ENCODE peak calls at places on chromosomes 16 and 17, in ten cellular contexts. P is left ventricle myocardium inferior; O is right lobe of liver; U is heart left ventricle; Q is cardiac muscle cell; V is CD4-positive, alpha-beta memory T cell; F is H9; L is A549; A is heart right ventricle; T is uterus. H is an unnamed sample. For H3K4me1 and H3K9me3, the result is how much of the 10 kb centered on the place peaks cover.

GRCh38 chr16:24626251-24626650 is 86.9 kb downstream of the RBBP6 start:
- DNase-seq in P (no peak), O (no peak), U (no peak), Q (peak), V (no peak), F (no peak), L (no peak), A (no peak), T (no peak), H (no peak)

GRCh38 chr17:28811594-28812135 is 30.9 kb downstream of the FAM222B start:
- DNase-seq in P (no peak), O (no peak), U (no peak), Q (peak), V (peak), F (no peak), L (peak), A (no peak), T (no peak), H (no peak)

GRCh38 chr17:559699-560378 is 154.8 kb downstream of the VPS53 start:
- DNase-seq in P (peak), O (no peak), U (peak), Q (peak), V (no peak), F (no peak), L (no peak), A (peak), T (peak), H (no peak)

GRCh38 chr17:6070280-6070894 is at the start of gene WSCD1:
- DNase-seq in P (no peak), O (no peak), U (no peak), Q (no peak), V (no peak), F (no peak), L (peak), A (peak), T (no peak), H (no peak)

GRCh38 chr17:37483311-37484039 is 6.2 kb upstream of the DUSP14 start:
- DNase-seq in P (no peak), O (no peak), U (peak), Q (peak), V (no peak), F (no peak), L (no peak), A (no peak), T (peak), H (no peak)

GRCh38 chr17:68428498-68429172 is 28.7 kb downstream of the WIPI1 start:
- DNase-seq in P (no peak), O (no peak), U (no peak), Q (no peak), V (no peak), F (no peak), L (no peak), A (no peak), T (no peak), H (no peak)

GRCh38 chr16:56262879-56263245 is 71.6 kb downstream of the GNAO1 start:
- DNase-seq in P (no peak), O (no peak), U (no peak), Q (no peak), V (no peak), F (no peak), L (no peak), A (no peak), T (no peak), H (no peak)

GRCh38 chr17:6548578-6549330 is 7.6 kb downstream of the PITPNM3 start:
- DNase-seq in P (no peak), O (no peak), U (no peak), Q (no peak), V (no peak), F (no peak), L (no peak), A (no peak), T (no peak), H (no peak)

GRCh38 chr16:29926675-29927522 is 873 bp upstream of the KCTD13 start:
- DNase-seq in P (no peak), O (no peak), U (no peak), Q (no peak), V (no peak), F (no peak), L (peak), A (no peak), T (peak), H (no peak)

GRCh38 chr17:11704041-11704440 is 105.8 kb downstream of the DNAH9 start:
- DNase-seq in P (no peak), O (no peak), U (no peak), Q (no peak), V (no peak), F (no peak), L (no peak), A (no peak), T (no peak), H (no peak)

GRCh38 chr17:47935961-47936360 is 5.4 kb upstream of the PNPO start:
- DNase-seq in P (no peak), O (no peak), U (peak), Q (peak), V (no peak), F (no peak), L (peak), A (no peak), T (no peak), H (no peak)

GRCh38 chr17:51372345-51373004 is 112.1 kb downstream of the UTP18 start:
- DNase-seq in P (no peak), O (no peak), U (no peak), Q (peak), V (peak), F (peak), L (peak), A (no peak), T (no peak), H (no peak)

GRCh38 chr16:28298511-28298878 is 6.2 kb downstream of the SBK1 start:
- DNase-seq in P (no peak), O (no peak), U (no peak), Q (no peak), V (no peak), F (peak), L (no peak), A (no peak), T (no peak), H (no peak)

GRCh38 chr17:7191571-7192270 is 12.6 kb upstream of the ASGR1 start:
- DNase-seq in P (no peak), O (peak), U (no peak), Q (peak), V (no peak), F (peak), L (peak), A (no peak), T (peak), H (no peak)

GRCh38 chr17:4249452-4250029 is 14.2 kb downstream of the ANKFY1 start:
- DNase-seq in P (no peak), O (no peak), U (no peak), Q (peak), V (no peak), F (no peak), L (peak), A (no peak), T (no peak), H (no peak)

GRCh38 chr16:10080031-10080772 is 102.0 kb downstream of the GRIN2A start:
- DNase-seq in P (peak), O (no peak), U (peak), Q (peak), V (no peak), F (no peak), L (no peak), A (peak), T (peak), H (no peak)

GRCh38 chr17:30832438-30832790 is 648 bp downstream of the ATAD5 start:
- DNase-seq in P (no peak), O (no peak), U (no peak), Q (no peak), V (no peak), F (no peak), L (no peak), A (no peak), T (no peak), H (no peak)

GRCh38 chr17:65022751-65023421 is 33.7 kb downstream of the GNA13 start:
- DNase-seq in P (no peak), O (no peak), U (no peak), Q (peak), V (no peak), F (no peak), L (peak), A (no peak), T (no peak), H (no peak)

GRCh38 chr17:65025288-65025687 is 31.3 kb downstream of the GNA13 start:
- DNase-seq in P (no peak), O (no peak), U (no peak), Q (no peak), V (no peak), F (no peak), L (no peak), A (no peak), T (no peak), H (no peak)

GRCh38 chr17:65023791-65024190 is 32.7 kb downstream of the GNA13 start:
- DNase-seq in P (no peak), O (no peak), U (no peak), Q (no peak), V (no peak), F (no peak), L (no peak), A (no peak), T (no peak), H (no peak)

GRCh38 chr17:65020284-65020683 is 36.3 kb downstream of the GNA13 start:
- DNase-seq in P (no peak), O (no peak), U (no peak), Q (peak), V (no peak), F (no peak), L (no peak), A (no peak), T (no peak), H (no peak)

DNA sequence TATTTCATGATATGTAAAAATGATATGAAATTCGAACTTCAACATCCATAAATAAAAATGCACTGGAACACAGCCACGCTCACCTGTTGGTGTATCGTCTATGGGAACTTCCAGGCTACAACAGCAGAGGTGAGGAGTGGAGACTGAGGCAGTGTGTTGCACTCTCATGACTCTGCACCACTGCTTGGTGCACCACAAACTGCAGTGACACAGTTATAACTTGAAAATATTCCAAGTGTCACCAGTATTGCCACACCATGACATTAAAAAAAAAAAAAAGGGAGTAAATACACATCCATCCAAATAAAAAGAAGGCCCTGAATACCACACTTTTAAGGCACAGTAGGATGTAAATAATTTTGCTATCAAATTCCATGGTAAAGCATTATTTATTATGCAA is 34.4 kb downstream of the GNA13 start:
- DNase-seq in P (no peak), O (no peak), U (no peak), Q (no peak), V (no peak), F (no peak), L (no peak), A (no peak), T (no peak), H (no peak)
- H3K4me1 ChIP-seq in P (half or more), O (under half), U (half or more), Q (under half), V (half or more), F (under half), L (half or more), A (half or more), T (under half), H (under half)

GRCh38 chr16:71448274-71448866 is 6.5 kb upstream of the TLE7 start:
- DNase-seq in P (no peak), O (no peak), U (no peak), Q (no peak), V (no peak), F (no peak), L (no peak), A (no peak), T (no peak), H (no peak)
- H3K9me3 ChIP-seq in P (half or more), O (under half), U (half or more), Q (under half), V (under half), F (half or more), L (half or more), A (half or more), T (under half), H (under half)

GRCh38 chr16:89400740-89401139 is 89.6 kb downstream of the ANKRD11 start:
- DNase-seq in P (no peak), O (no peak), U (no peak), Q (no peak), V (no peak), F (no peak), L (no peak), A (no peak), T (no peak), H (no peak)

GRCh38 chr16:89401641-89402445 is 88.5 kb downstream of the ANKRD11 start:
- DNase-seq in P (no peak), O (no peak), U (no peak), Q (peak), V (no peak), F (no peak), L (no peak), A (no peak), T (no peak), H (no peak)

GRCh38 chr16:89402962-89403361 is 87.4 kb downstream of the ANKRD11 start:
- DNase-seq in P (no peak), O (no peak), U (no peak), Q (no peak), V (peak), F (no peak), L (no peak), A (no peak), T (no peak), H (no peak)

GRCh38 chr16:89398924-89399323 is 91.4 kb downstream of the ANKRD11 start:
- DNase-seq in P (no peak), O (no peak), U (no peak), Q (no peak), V (no peak), F (no peak), L (no peak), A (no peak), T (no peak), H (no peak)

DNA sequence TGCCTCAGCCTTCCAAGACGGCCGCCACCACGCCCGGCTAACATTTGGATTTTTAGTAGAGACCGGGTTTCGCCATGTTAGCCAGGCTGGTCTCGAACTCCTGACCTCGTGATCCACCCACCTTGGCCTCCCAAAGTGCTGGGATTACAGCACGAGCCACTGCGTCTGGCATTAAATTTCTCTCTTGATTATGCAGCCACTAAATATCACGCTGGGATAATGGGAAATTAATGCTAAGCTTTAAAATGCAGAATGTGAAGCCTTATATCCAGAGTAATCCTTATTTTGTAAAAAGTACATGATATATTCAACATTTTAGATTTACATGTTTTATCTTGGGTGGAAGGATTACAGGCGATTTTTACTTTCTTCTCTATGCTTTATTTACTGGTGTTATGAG is 89.2 kb downstream of the ANKRD11 start:
- DNase-seq in P (no peak), O (no peak), U (no peak), Q (no peak), V (no peak), F (no peak), L (no peak), A (no peak), T (no peak), H (no peak)
- H3K4me1 ChIP-seq in P (half or more), O (under half), U (under half), Q (under half), V (half or more), F (under half), L (under half), A (under half), T (under half), H (under half)

GRCh38 chr16:68111379-68111778 is 26.2 kb downstream of the NFATC3 start:
- DNase-seq in P (no peak), O (no peak), U (no peak), Q (no peak), V (no peak), F (no peak), L (no peak), A (no peak), T (no peak), H (no peak)
- H3K9me3 ChIP-seq in P (under half), O (under half), U (under half), Q (under half), V (under half), F (under half), L (under half), A (under half), T (under half), H (under half)